ENCODE peak calls at places on chromosome 19, in eight cellular contexts. B, Q, P, V, H, T, W and R are unnamed samples.
A peak's percentile ranks its signal among the peaks of the same experiment; 100 is the strongest.

GRCh38 chr19:30448386-30449130 is 76.4 kb downstream of the ZNF536 start:
- DNase-seq in B (no peak), Q (no peak), P (no peak), V (no peak), H (no peak), T (no peak), W (no peak), R (no peak)

GRCh38 chr19:22545751-22546150 is 88.4 kb upstream of the ZNF492 start:
- DNase-seq in B (no peak), Q (peak; percentile 37), P (no peak), V (peak; percentile 34), H (no peak), T (peak; percentile 12), W (peak; percentile 56), R (no peak)

GRCh38 chr19:29886535-29886934 is 55.5 kb upstream of the URI1 start:
- DNase-seq in B (no peak), Q (no peak), P (no peak), V (no peak), H (no peak), T (no peak), W (no peak), R (no peak)

GRCh38 chr19:17041994-17042393 is 15.4 kb upstream of the CPAMD8 start:
- DNase-seq in B (no peak), Q (no peak), P (no peak), V (no peak), H (no peak), T (peak; percentile 24), W (no peak), R (no peak)

GRCh38 chr19:23565256-23565655 is 121.8 kb downstream of the ZNF675 start:
- DNase-seq in B (no peak), Q (no peak), P (no peak), V (no peak), H (no peak), T (no peak), W (no peak), R (no peak)

GRCh38 chr19:46206176-46206575 is 23.4 kb upstream of the IGFL1 start:
- DNase-seq in B (no peak), Q (no peak), P (no peak), V (no peak), H (no peak), T (no peak), W (peak; percentile 26), R (no peak)

GRCh38 chr19:6056282-6056741 is 54.0 kb downstream of the RFX2 start:
- DNase-seq in B (no peak), Q (no peak), P (no peak), V (no peak), H (no peak), T (peak; percentile 62), W (no peak), R (no peak)

GRCh38 chr19:39390460-39390758 is 497 bp downstream of the PAF1 start:
- DNase-seq in B (no peak), Q (peak; percentile 75), P (no peak), V (peak; percentile 77), H (no peak), T (peak; percentile 79), W (no peak), R (no peak)

GRCh38 chr19:2624537-2625091 is 77.9 kb downstream of the GNG7 start:
- DNase-seq in B (no peak), Q (no peak), P (peak; percentile 51), V (no peak), H (no peak), T (no peak), W (no peak), R (no peak)

GRCh38 chr19:45884682-45885555 is 1.0 kb downstream of the IRF2BP1 start:
- DNase-seq in B (no peak), Q (peak; percentile 55), P (peak; percentile 19), V (no peak), H (no peak), T (no peak), W (no peak), R (no peak)

GRCh38 chr19:28318469-28319179 is 894.3 kb downstream of the UQCRFS1 start:
- DNase-seq in B (no peak), Q (no peak), P (no peak), V (no peak), H (no peak), T (no peak), W (no peak), R (no peak)

GRCh38 chr19:40217027-40217810 is 965 bp downstream of the TTC9B start:
- DNase-seq in B (no peak), Q (peak; percentile 41), P (peak; percentile 15), V (no peak), H (peak; percentile 25), T (peak; percentile 71), W (no peak), R (no peak)

GRCh38 chr19:53772943-53773342 is 51.2 kb downstream of the NLRP12 start:
- DNase-seq in B (peak; percentile 2), Q (peak; percentile 54), P (peak; percentile 74), V (peak; percentile 38), H (peak; percentile 14), T (peak; percentile 21), W (no peak), R (no peak)

GRCh38 chr19:40416918-40417713 is 3.9 kb upstream of the PRX start:
- DNase-seq in B (no peak), Q (no peak), P (no peak), V (no peak), H (peak; percentile 29), T (peak; percentile 60), W (peak; percentile 79), R (no peak)

GRCh38 chr19:33193864-33194362 is at the start of gene LRP3:
- DNase-seq in B (peak; percentile 4), Q (no peak), P (peak; percentile 84), V (no peak), H (no peak), T (peak; percentile 26), W (peak; percentile 65), R (no peak)

GRCh38 chr19:16070366-16070990 is 5.8 kb upstream of the TPM4 start:
- DNase-seq in B (no peak), Q (peak; percentile 79), P (no peak), V (peak; percentile 66), H (peak; percentile 69), T (peak; percentile 96), W (peak; percentile 79), R (peak; percentile 73)

GRCh38 chr19:3338541-3339181 is 27.7 kb upstream of the NFIC start:
- DNase-seq in B (no peak), Q (peak; percentile 45), P (no peak), V (no peak), H (peak; percentile 26), T (peak; percentile 89), W (peak; percentile 67), R (peak; percentile 48)

GRCh38 chr19:4030552-4030951 is 23.0 kb downstream of the PIAS4 start:
- DNase-seq in B (no peak), Q (no peak), P (no peak), V (no peak), H (no peak), T (no peak), W (no peak), R (no peak)

GRCh38 chr19:55633866-55634265 is 6.9 kb upstream of the ZNF580 start:
- DNase-seq in B (no peak), Q (no peak), P (no peak), V (no peak), H (no peak), T (no peak), W (no peak), R (no peak)

GRCh38 chr19:48506138-48506733 is 5.4 kb downstream of the LMTK3 start:
- DNase-seq in B (no peak), Q (no peak), P (no peak), V (no peak), H (peak; percentile 45), T (no peak), W (no peak), R (no peak)